ENCODE peak calls at places on chromosomes 13 and 19, in seven cellular contexts. T is tibial artery; A is EH; S is endothelial cell; C is thyroid gland; P is RPMI8226; R is CD8-positive, alpha-beta T cell. E is an unnamed sample.

GRCh38 chr19:12733369-12733896 is 1.1 kb downstream of the TRIR start:
- DNase-seq in T (no peak), A (peak; percentile 68), S (no peak), C (no peak), P (peak; percentile 80), R (no peak), E (no peak)

GRCh38 chr19:16441661-16442071 is 30.1 kb downstream of the EPS15L1 start:
- DNase-seq in T (no peak), A (no peak), S (peak; percentile 68), C (peak; percentile 41), P (no peak), R (no peak), E (no peak)

GRCh38 chr13:30004204-30004603 is 153.8 kb upstream of the UBL3 start:
- DNase-seq in T (no peak), A (peak; percentile 77), S (no peak), C (no peak), P (no peak), R (no peak), E (no peak)

GRCh38 chr13:51534075-51534817 is 50.0 kb upstream of the WDFY2 start:
- DNase-seq in T (peak; percentile 70), A (peak; percentile 13), S (no peak), C (no peak), P (no peak), R (peak; percentile 61), E (no peak)

GRCh38 chr13:59478908-59479307 is 684.8 kb downstream of the DIAPH3 start:
- DNase-seq in T (no peak), A (no peak), S (no peak), C (no peak), P (no peak), R (no peak), E (no peak)

GRCh38 chr19:9156304-9156703 is 16.1 kb downstream of the ZNF317 start:
- DNase-seq in T (no peak), A (no peak), S (no peak), C (no peak), P (no peak), R (no peak), E (no peak)

GRCh38 chr13:71115301-71115700 is 751.7 kb downstream of the DACH1 start:
- DNase-seq in T (no peak), A (no peak), S (no peak), C (no peak), P (no peak), R (no peak), E (no peak)

GRCh38 chr13:101490400-101491015 is 38.0 kb downstream of the ITGBL1 start:
- DNase-seq in T (no peak), A (peak; percentile 41), S (no peak), C (no peak), P (no peak), R (no peak), E (no peak)

GRCh38 chr13:106911602-106912001 is 343.7 kb upstream of the ARGLU1 start:
- DNase-seq in T (no peak), A (no peak), S (no peak), C (no peak), P (no peak), R (no peak), E (no peak)

GRCh38 chr13:51122868-51123267 is 11.8 kb upstream of the C13orf42 start:
- DNase-seq in T (no peak), A (no peak), S (no peak), C (no peak), P (no peak), R (no peak), E (no peak)

GRCh38 chr13:79365981-79366380 is 40.1 kb downstream of the RBM26 start:
- DNase-seq in T (no peak), A (no peak), S (no peak), C (no peak), P (no peak), R (no peak), E (no peak)

GRCh38 chr13:95156208-95156607 is 145.0 kb downstream of the ABCC4 start:
- DNase-seq in T (no peak), A (peak; percentile 39), S (no peak), C (no peak), P (no peak), R (no peak), E (no peak)

GRCh38 chr19:38849746-38850230 is at the start of gene HNRNPL:
- DNase-seq in T (no peak), A (no peak), S (peak; percentile 99), C (no peak), P (no peak), R (peak; percentile 100), E (peak; percentile 94)

GRCh38 chr13:33017410-33017929 is 1.2 kb downstream of the KL start:
- DNase-seq in T (peak; percentile 61), A (peak; percentile 16), S (peak; percentile 62), C (no peak), P (peak; percentile 20), R (no peak), E (no peak)

GRCh38 chr13:30355405-30355741 is 48.0 kb upstream of the KATNAL1 start:
- DNase-seq in T (no peak), A (no peak), S (peak; percentile 47), C (no peak), P (peak; percentile 43), R (peak; percentile 76), E (no peak)

GRCh38 chr19:44499559-44499958 is 763 bp downstream of the ZNF180 start:
- DNase-seq in T (no peak), A (no peak), S (no peak), C (no peak), P (peak; percentile 35), R (no peak), E (no peak)

GRCh38 chr19:1052349-1052967 is 12.6 kb downstream of the ABCA7 start:
- DNase-seq in T (no peak), A (no peak), S (no peak), C (no peak), P (no peak), R (no peak), E (no peak)

GRCh38 chr13:66558511-66558910 is 671.6 kb downstream of the PCDH9 start:
- DNase-seq in T (no peak), A (peak; percentile 60), S (no peak), C (no peak), P (peak; percentile 50), R (no peak), E (no peak)

GRCh38 chr13:20230913-20231838 is 943 bp downstream of the GJB6 start:
- DNase-seq in T (no peak), A (no peak), S (no peak), C (no peak), P (no peak), R (peak; percentile 55), E (no peak)

GRCh38 chr19:48480151-48480475 is 10.9 kb downstream of the CYTH2 start:
- DNase-seq in T (peak; percentile 69), A (peak; percentile 31), S (no peak), C (no peak), P (no peak), R (peak; percentile 66), E (no peak)